ENCODE peak calls at places on chromosomes 11 and 22, in five cellular contexts. G is prostate gland, T is HepG2, V is GM23338, L is endothelial cell of umbilical vein. N is an unnamed sample.

GRCh38 chr11:4072668-4073285 is 21.8 kb upstream of the RRM1 start:
- DNase-seq in G (peak; percentile 72), T (peak; percentile 72), V (peak; percentile 87), L (peak; percentile 79), N (no peak)

GRCh38 chr11:69791266-69791665 is 16.1 kb upstream of the FGF4 start:
- DNase-seq in G (no peak), T (no peak), V (no peak), L (no peak), N (no peak)

GRCh38 chr22:41779889-41780505 is 20.5 kb upstream of the CCDC134 start:
- DNase-seq in G (no peak), T (no peak), V (no peak), L (no peak), N (no peak)

GRCh38 chr22:16801571-16801970 is 23.6 kb downstream of the XKR3 start:
- DNase-seq in G (no peak), T (no peak), V (no peak), L (no peak), N (no peak)

GRCh38 chr11:115473167-115473566 is 31.0 kb downstream of the CADM1 start:
- DNase-seq in G (no peak), T (no peak), V (no peak), L (no peak), N (no peak)

GRCh38 chr22:43411040-43411919 is 534 bp upstream of the MPPED1 start:
- DNase-seq in G (no peak), T (no peak), V (peak; percentile 32), L (no peak), N (no peak)

GRCh38 chr22:29011200-29011867 is 50.3 kb downstream of the C22orf31 start:
- DNase-seq in G (no peak), T (no peak), V (peak; percentile 27), L (peak; percentile 48), N (no peak)

GRCh38 chr22:40010752-40011145 is 16.0 kb downstream of the FAM83F start:
- DNase-seq in G (no peak), T (no peak), V (no peak), L (no peak), N (no peak)

GRCh38 chr11:10727259-10727851 is 23.7 kb upstream of the CTR9 start:
- DNase-seq in G (no peak), T (no peak), V (no peak), L (no peak), N (no peak)

GRCh38 chr22:35552186-35552842 is 11.7 kb downstream of the RASD2 start:
- DNase-seq in G (no peak), T (peak; percentile 23), V (peak; percentile 86), L (peak; percentile 15), N (no peak)

GRCh38 chr11:30345644-30346043 is 22.7 kb downstream of the ARL14EP start:
- DNase-seq in G (no peak), T (no peak), V (no peak), L (no peak), N (no peak)

DNA sequence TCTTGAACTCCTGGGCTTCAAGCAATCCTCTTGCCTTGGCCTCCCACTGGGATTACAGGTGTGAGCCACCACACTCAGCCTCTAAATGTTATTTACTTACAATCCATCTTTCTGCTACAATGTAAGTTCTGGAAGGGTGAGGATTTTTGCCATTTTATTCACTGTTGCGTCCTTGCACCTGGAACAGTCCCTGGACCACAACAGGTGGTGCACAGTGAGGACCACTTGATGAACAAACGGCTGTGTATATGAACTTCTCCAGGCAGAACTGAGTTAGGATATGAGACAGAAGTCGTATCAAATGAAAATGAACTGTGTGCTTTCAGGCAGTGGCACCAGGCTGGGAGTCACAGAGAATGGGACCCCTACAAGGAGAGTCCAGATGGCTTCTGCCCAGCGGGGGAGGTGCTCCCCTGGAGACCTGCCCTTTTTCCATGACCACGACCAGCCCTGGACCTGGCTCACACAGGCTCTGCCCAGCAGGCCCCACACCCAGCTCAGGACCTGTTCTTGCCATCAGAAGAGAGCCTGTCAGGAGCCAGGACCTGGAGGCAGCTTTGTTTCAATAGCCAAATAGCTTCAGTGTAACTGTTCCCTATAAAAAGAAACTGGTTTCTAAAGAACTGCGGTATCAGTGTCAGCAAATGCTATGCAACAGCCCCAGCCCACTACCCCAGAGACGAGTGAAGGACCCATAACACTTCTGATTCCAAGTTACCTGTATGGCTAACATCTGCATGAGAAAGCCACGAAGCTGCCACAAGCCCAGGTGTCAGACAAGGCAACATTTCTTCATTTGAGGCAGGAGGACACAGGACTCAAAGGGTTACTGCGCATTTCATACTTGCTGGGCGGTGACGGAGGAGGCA is 104.9 kb downstream of the MICAL3 start:
- DNase-seq in G (peak; percentile 74), T (no peak), V (peak; percentile 48), L (no peak), N (no peak)
- H3K4me1 ChIP-seq in G (peaks cover 17% of the 10 kb centered on the region), T (peaks cover 71% of the 10 kb centered on the region), V (peaks cover 45% of the 10 kb centered on the region), L (peaks cover 22% of the 10 kb centered on the region), N (peaks cover 47% of the 10 kb centered on the region)

GRCh38 chr11:102564110-102564509 is 33.6 kb upstream of the MMP7 start:
- DNase-seq in G (no peak), T (peak; percentile 27), V (no peak), L (peak; percentile 59), N (no peak)

GRCh38 chr11:102559839-102560238 is 29.3 kb upstream of the MMP7 start:
- DNase-seq in G (no peak), T (no peak), V (no peak), L (no peak), N (no peak)

GRCh38 chr11:102561636-102562035 is 31.1 kb upstream of the MMP7 start:
- DNase-seq in G (no peak), T (no peak), V (no peak), L (no peak), N (no peak)

GRCh38 chr11:102555091-102555490 is 24.5 kb upstream of the MMP7 start:
- DNase-seq in G (no peak), T (no peak), V (no peak), L (no peak), N (no peak)

GRCh38 chr11:102560555-102561011 is 30.0 kb upstream of the MMP7 start:
- DNase-seq in G (peak; percentile 78), T (no peak), V (no peak), L (no peak), N (no peak)
- TF ChIP-seq POLR2AphosphoS5 in G (peak; percentile 94), T (no peak), V (no peak), L (no peak), N (peak; percentile 96)

DNA sequence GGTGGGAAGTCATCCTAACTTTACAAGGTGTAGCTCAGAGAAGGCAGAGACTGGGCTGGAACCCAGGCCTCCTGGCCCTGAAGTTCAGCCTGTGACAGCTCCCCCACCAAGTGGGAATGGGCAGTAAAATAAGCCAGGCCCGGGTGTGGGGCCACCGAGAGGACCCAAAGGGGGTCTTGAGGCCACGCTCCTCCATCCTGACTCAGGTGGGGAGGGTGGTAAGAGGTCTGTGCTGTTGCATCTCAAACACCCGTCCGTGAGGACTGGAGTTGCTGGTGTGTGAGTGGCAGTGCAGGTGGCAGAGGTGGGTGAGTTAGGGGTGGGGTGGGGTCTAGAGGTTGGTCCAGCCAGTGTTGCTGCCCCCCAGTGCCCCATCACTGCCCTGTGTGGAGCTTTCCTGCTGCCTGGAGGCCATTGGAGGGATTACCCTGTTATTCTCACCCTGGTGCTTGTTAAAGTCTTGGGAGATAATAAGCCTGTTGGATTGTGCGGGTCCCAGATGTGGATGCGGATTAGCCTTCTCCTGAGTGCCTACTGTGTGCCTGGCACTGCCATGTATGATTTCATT is 12.7 kb downstream of the SERPINH1 start:
- DNase-seq in G (no peak), T (no peak), V (no peak), L (no peak), N (no peak)
- H3K27ac ChIP-seq in G (no peak overlapping the region), T (no peak overlapping the region), V (peak overlapping the region; percentile 32), L (no peak overlapping the region), N (no peak overlapping the region)

DNA sequence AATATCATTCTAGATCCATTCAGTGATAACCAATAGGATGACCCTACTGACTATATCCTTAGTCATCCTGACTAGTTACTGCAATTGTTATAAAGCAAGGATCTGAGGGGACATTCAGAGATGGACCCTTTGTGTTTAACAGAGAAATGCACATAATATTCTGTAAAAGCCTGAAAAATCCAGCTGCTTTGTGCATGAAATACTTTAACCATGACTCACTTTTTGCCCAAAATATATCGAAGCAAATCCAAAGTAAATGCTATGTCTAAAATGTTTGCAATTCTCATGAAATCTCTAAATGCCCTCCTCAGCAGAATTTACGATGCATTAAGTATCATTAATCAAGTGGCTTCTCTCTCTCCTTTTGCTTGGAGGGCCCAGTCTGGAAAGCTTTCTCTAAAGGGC is 178.8 kb upstream of the MTMR2 start:
- DNase-seq in G (no peak), T (no peak), V (no peak), L (peak; percentile 55), N (no peak)
- H3K4me1 ChIP-seq in G (peaks cover 4% of the 10 kb centered on the region), T (peaks cover 90% of the 10 kb centered on the region), V (peaks cover 5% of the 10 kb centered on the region), L (peaks cover 30% of the 10 kb centered on the region), N (peaks cover 51% of the 10 kb centered on the region)

GRCh38 chr11:66628061-66628603 is 10.4 kb upstream of the RBM4 start:
- DNase-seq in G (no peak), T (no peak), V (no peak), L (no peak), N (no peak)
- TF ChIP-seq POLR2AphosphoS5 in G (no peak), T (no peak), V (no peak), L (no peak), N (no peak)

GRCh38 chr11:33723238-33723881 is 12.9 kb downstream of the CD59 start:
- DNase-seq in G (no peak), T (no peak), V (no peak), L (peak; percentile 91), N (no peak)
- H3K27ac ChIP-seq in G (peak overlapping the region; percentile 52), T (peak overlapping the region; percentile 66), V (no peak overlapping the region), L (peak overlapping the region; percentile 99), N (peak overlapping the region; percentile 75)

GRCh38 chr22:22716136-22716535 is 71.7 kb downstream of the GGTLC2 start:
- DNase-seq in G (no peak), T (no peak), V (no peak), L (no peak), N (no peak)
- H3K4me1 ChIP-seq in G (no peaks in the 10 kb centered on the region), T (no peaks in the 10 kb centered on the region), V (no peaks in the 10 kb centered on the region), L (no peaks in the 10 kb centered on the region), N (no peaks in the 10 kb centered on the region)

GRCh38 chr22:23192133-23192532 is 11.8 kb downstream of the BCR start:
- DNase-seq in G (no peak), T (no peak), V (peak; percentile 35), L (no peak), N (no peak)
- TF ChIP-seq POLR2AphosphoS5 in G (peak; percentile 40), T (no peak), V (no peak), L (no peak), N (no peak)